ENCODE peak calls at places on chromosomes 4 and X, in six cellular contexts. Z is body of pancreas, W is cardiac fibroblast, X is heart right ventricle, N is kidney epithelial cell, U is uterus. P is an unnamed sample.

GRCh38 chr4:16259531-16260246 is 33.4 kb upstream of the TAPT1 start:
- DNase-seq in Z (no peak), W (peak), X (no peak), N (no peak), U (no peak), P (no peak)

GRCh38 chr4:132540797-132541196 is 608.3 kb upstream of the PCDH10 start:
- DNase-seq in Z (no peak), W (no peak), X (no peak), N (no peak), U (no peak), P (no peak)

GRCh38 chr4:77699731-77700210 is 94.2 kb downstream of the CXCL13 start:
- DNase-seq in Z (no peak), W (peak), X (no peak), N (peak), U (no peak), P (no peak)

GRCh38 chrX:153565996-153566580 is 32.9 kb downstream of the CCNQ start:
- DNase-seq in Z (no peak), W (no peak), X (no peak), N (no peak), U (no peak), P (no peak)

GRCh38 chrX:24334473-24334872 is 20.6 kb upstream of the SUPT20HL2 start:
- DNase-seq in Z (no peak), W (no peak), X (no peak), N (no peak), U (no peak), P (no peak)

GRCh38 chr4:124265701-124266100 is 446.8 kb downstream of the ANKRD50 start:
- DNase-seq in Z (no peak), W (no peak), X (no peak), N (no peak), U (no peak), P (no peak)

GRCh38 chr4:6270691-6271121 is 1.1 kb downstream of the WFS1 start:
- DNase-seq in Z (peak), W (peak), X (peak), N (no peak), U (no peak), P (peak)

GRCh38 chrX:15574017-15574416 is 26.7 kb downstream of the ACE2 start:
- DNase-seq in Z (no peak), W (no peak), X (no peak), N (no peak), U (no peak), P (no peak)

GRCh38 chrX:94635003-94635402 is 961.0 kb downstream of the FAM133A start:
- DNase-seq in Z (no peak), W (no peak), X (no peak), N (no peak), U (no peak), P (no peak)

GRCh38 chr4:960736-961650 is 12.4 kb downstream of the DGKQ start:
- DNase-seq in Z (no peak), W (no peak), X (no peak), N (no peak), U (no peak), P (no peak)

GRCh38 chrX:18707442-18708049 is at the start of gene PPEF1:
- DNase-seq in Z (no peak), W (no peak), X (no peak), N (no peak), U (no peak), P (no peak)

GRCh38 chr4:71230258-71230594 is 108.6 kb upstream of the SLC4A4 start:
- DNase-seq in Z (no peak), W (no peak), X (no peak), N (no peak), U (no peak), P (no peak)

GRCh38 chr4:104915864-104916263 is 230.8 kb upstream of the TET2 start:
- DNase-seq in Z (no peak), W (no peak), X (no peak), N (no peak), U (no peak), P (no peak)

GRCh38 chr4:141977433-141977832 is 341.1 kb downstream of the IL15 start:
- DNase-seq in Z (no peak), W (no peak), X (no peak), N (no peak), U (no peak), P (no peak)

GRCh38 chrX:117335209-117335608 is 781.4 kb downstream of the KLHL13 start:
- DNase-seq in Z (no peak), W (no peak), X (no peak), N (no peak), U (no peak), P (no peak)

GRCh38 chr4:2511645-2512131 is 24.8 kb upstream of the FAM193A start:
- DNase-seq in Z (no peak), W (no peak), X (no peak), N (no peak), U (no peak), P (no peak)

DNA sequence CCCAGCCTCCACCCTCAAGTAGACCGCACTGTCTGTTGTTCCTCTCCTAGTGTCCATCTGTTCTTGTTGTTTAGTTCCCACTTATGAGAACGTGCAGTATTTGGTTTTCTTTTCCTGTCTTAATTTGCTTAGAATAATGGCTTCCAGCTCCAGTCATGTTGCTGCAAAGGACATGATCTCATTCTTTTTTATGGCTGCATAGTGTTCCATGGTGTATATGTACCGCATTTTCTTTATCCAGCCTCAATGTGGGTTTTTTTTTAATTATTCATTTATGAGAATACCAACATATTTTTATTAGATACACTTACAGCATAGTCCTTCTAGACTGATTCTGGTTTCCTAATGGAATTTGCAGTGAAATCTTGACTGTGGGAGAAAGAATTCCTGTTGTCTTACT is 1.3 kb downstream of the VMA21 start:
- DNase-seq in Z (no peak), W (no peak), X (no peak), N (no peak), U (no peak), P (no peak)
- H3K4me3 ChIP-seq in Z (no peak), W (no peak), X (no peak), N (peak), U (no peak), P (no peak)

GRCh38 chr4:165332502-165332901 is 5.0 kb downstream of the MSMO1 start:
- DNase-seq in Z (no peak), W (no peak), X (no peak), N (no peak), U (no peak), P (no peak)
- H3K4me3 ChIP-seq in Z (no peak), W (peak), X (no peak), N (no peak), U (no peak), P (no peak)

GRCh38 chr4:163164110-163164509 is 2.6 kb downstream of the NAF1 start:
- DNase-seq in Z (no peak), W (no peak), X (no peak), N (no peak), U (no peak), P (no peak)
- H3K4me3 ChIP-seq in Z (no peak), W (no peak), X (no peak), N (no peak), U (no peak), P (no peak)

DNA sequence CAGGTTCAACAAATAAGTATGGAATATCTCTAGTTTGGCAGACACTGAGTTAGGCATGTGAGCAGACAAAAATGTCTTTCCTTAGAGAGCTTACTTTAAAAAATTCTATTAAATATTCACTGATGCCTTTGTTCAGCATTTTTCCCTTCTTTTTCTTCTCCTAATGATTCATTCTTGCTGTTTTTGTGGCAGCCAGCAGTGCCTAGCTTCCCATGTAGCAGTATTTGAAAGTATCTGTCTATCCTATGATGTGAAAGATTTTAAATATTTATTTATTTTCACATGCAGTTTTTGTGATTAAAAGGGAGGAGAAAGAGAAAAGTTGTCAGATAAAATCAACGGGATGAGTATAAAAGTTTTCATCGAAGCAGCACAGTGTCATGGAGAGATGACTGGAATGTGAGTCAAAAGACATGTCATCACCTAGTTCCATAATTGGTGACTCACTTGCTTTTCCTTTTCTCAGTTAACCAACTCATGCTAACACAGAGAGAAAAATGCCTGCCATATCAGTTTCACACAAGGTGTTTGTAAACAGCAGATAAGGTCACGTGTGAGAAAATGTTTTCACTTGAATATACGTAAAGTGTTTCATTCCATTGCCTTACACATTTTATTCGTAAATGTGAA is 69.8 kb downstream of the BMPR1B start:
- DNase-seq in Z (no peak), W (peak), X (no peak), N (peak), U (no peak), P (no peak)
- H3K4me3 ChIP-seq in Z (no peak), W (no peak), X (no peak), N (no peak), U (no peak), P (no peak)

DNA sequence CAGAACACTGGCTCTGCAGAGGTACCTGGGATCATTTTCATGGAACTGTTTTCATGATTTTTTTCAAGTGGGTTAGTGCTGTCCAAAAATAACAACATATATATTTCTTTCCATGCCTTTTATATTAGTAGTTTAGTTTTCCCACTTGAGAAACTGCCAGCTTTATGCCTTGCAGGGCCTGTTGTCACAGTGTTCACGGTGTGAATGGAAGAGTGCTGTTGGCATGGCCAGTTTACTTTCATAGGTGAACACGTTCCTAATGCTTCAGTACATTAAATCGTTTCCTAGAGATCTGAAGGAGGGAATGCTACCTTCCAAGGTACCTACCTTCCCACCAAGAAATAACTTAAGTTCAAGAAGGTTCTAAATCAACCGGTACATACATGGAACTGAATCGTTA is 12.6 kb downstream of the DOCK11 start:
- DNase-seq in Z (no peak), W (no peak), X (no peak), N (no peak), U (no peak), P (no peak)
- H3K4me3 ChIP-seq in Z (no peak), W (no peak), X (no peak), N (no peak), U (no peak), P (no peak)

GRCh38 chr4:139633661-139634060 is 32.0 kb upstream of the MGST2 start:
- DNase-seq in Z (peak), W (peak), X (peak), N (no peak), U (peak), P (no peak)
- H3K4me3 ChIP-seq in Z (no peak), W (peak), X (peak), N (no peak), U (peak), P (peak)

GRCh38 chrX:34655496-34656258 is 1.4 kb downstream of the TMEM47 start:
- DNase-seq in Z (no peak), W (no peak), X (peak), N (no peak), U (no peak), P (no peak)
- H3K4me3 ChIP-seq in Z (peak), W (peak), X (peak), N (peak), U (peak), P (peak)

GRCh38 chr4:144304025-144304424 is 163.5 kb upstream of the GYPA start:
- DNase-seq in Z (no peak), W (no peak), X (no peak), N (no peak), U (no peak), P (no peak)
- H3K4me3 ChIP-seq in Z (no peak), W (no peak), X (no peak), N (no peak), U (no peak), P (no peak)